ENCODE peak calls at places on chromosomes 12 and 14, in four cellular contexts. D, C, P and W are unnamed samples.

GRCh38 chr12:106863185-106863584 is 88.7 kb downstream of the RIC8B start:
- DNase-seq in D (no peak), P (no peak), C (no peak), W (no peak)

GRCh38 chr12:42612258-42612608 is 22.7 kb upstream of the PRICKLE1 start:
- DNase-seq in P (no peak), D (no peak), C (no peak), W (no peak)

GRCh38 chr12:67925077-67925476 is 64.2 kb upstream of the IFNG-AS1 start:
- DNase-seq in C (no peak), D (no peak), P (no peak), W (no peak)

GRCh38 chr12:79300199-79300568 is 390.6 kb downstream of the PAWR start:
- DNase-seq in C (no peak), P (no peak), D (no peak), W (no peak)

GRCh38 chr14:35365130-35366047 is 39.2 kb downstream of the NFKBIA start:
- DNase-seq in C (peak; percentile 92), P (peak; percentile 34), D (peak; percentile 98), W (peak; percentile 82)

GRCh38 chr12:52681551-52682380 is 1.6 kb upstream of the KRT1 start:
- DNase-seq in D (no peak), C (no peak), P (peak; percentile 62), W (no peak)

GRCh38 chr14:100810861-100811461 is 15.0 kb upstream of the MEG3 start:
- DNase-seq in P (no peak), C (peak; percentile 59), D (no peak), W (no peak)

GRCh38 chr14:87640553-87640952 is 352.4 kb downstream of the GALC start:
- DNase-seq in P (no peak), C (no peak), D (no peak), W (no peak)

GRCh38 chr12:121719926-121720414 is 7.4 kb downstream of the TMEM120B start:
- DNase-seq in C (no peak), D (no peak), P (no peak), W (no peak)

GRCh38 chr12:38785376-38785775 is 120.0 kb downstream of the CPNE8 start:
- DNase-seq in C (no peak), P (no peak), D (no peak), W (no peak)

GRCh38 chr14:97104029-97104428 is 306.8 kb downstream of the VRK1 start:
- DNase-seq in P (no peak), D (no peak), C (no peak), W (no peak)

GRCh38 chr14:89489796-89490506 is 72.9 kb upstream of the FOXN3 start:
- DNase-seq in C (no peak), P (no peak), D (no peak), W (peak; percentile 49)

GRCh38 chr14:49950275-49951250 is 57.7 kb downstream of the ARF6 start:
- DNase-seq in D (no peak), P (no peak), C (no peak), W (no peak)

GRCh38 chr12:45227668-45228067 is 11.8 kb downstream of the ANO6 start:
- DNase-seq in D (no peak), P (no peak), C (no peak), W (no peak)

GRCh38 chr14:28773917-28774691 is 7.5 kb downstream of the FOXG1 start:
- DNase-seq in D (no peak), P (no peak), C (no peak), W (no peak)

GRCh38 chr12:26696048-26696612 is 136.9 kb downstream of the ITPR2 start:
- DNase-seq in C (no peak), P (no peak), D (no peak), W (no peak)

GRCh38 chr14:23881292-23881691 is 72.3 kb upstream of the DHRS4 start:
- DNase-seq in D (no peak), P (no peak), C (no peak), W (no peak)

GRCh38 chr12:26636710-26637328 is 196.2 kb downstream of the ITPR2 start:
- DNase-seq in C (no peak), P (no peak), D (no peak), W (no peak)

GRCh38 chr14:75181426-75182062 is 5.1 kb upstream of the TMED10 start:
- DNase-seq in P (no peak), D (no peak), C (no peak), W (no peak)

GRCh38 chr12:104736307-104736706 is 221.8 kb downstream of the SLC41A2 start:
- DNase-seq in D (no peak), C (no peak), P (no peak), W (no peak)

GRCh38 chr12:83084516-83085234 is 398.0 kb downstream of the TMTC2 start:
- DNase-seq in P (no peak), D (no peak), C (no peak), W (no peak)

GRCh38 chr12:122137681-122138080 is 36.3 kb downstream of the IL31 start:
- DNase-seq in C (no peak), P (no peak), D (no peak), W (no peak)

GRCh38 chr14:60573943-60574496 is 65.1 kb downstream of the SIX6 start:
- DNase-seq in D (no peak), P (no peak), C (no peak), W (no peak)

GRCh38 chr14:33756833-33757232 is 194.0 kb downstream of the EGLN3 start:
- DNase-seq in C (no peak), P (no peak), D (no peak), W (no peak)

GRCh38 chr14:100363053-100363452 is 39.9 kb downstream of the SLC25A47 start:
- DNase-seq in P (no peak), C (no peak), D (no peak), W (no peak)

GRCh38 chr12:34398366-34398705 is 376.0 kb downstream of the ALG10 start:
- DNase-seq in D (peak; percentile 72), C (peak; percentile 63), P (peak; percentile 0), W (peak; percentile 40)

GRCh38 chr12:50620975-50621360 is 116.2 kb downstream of the DIP2B start:
- DNase-seq in C (no peak), P (no peak), D (no peak), W (no peak)

GRCh38 chr12:60704171-60704914 is 1108.5 kb downstream of the SLC16A7 start:
- DNase-seq in P (no peak), D (no peak), C (no peak), W (no peak)
- H3K27ac ChIP-seq in P (no peak overlapping the region), D (no peak overlapping the region), C (no peak overlapping the region), W (no peak overlapping the region)

GRCh38 chr12:57735952-57736742 is 2.4 kb downstream of the AGAP2 start:
- DNase-seq in D (no peak), P (no peak), C (no peak), W (peak; percentile 58)
- H3K27ac ChIP-seq in D (no peak overlapping the region), P (no peak overlapping the region), C (no peak overlapping the region), W (no peak overlapping the region)

GRCh38 chr14:39740454-39740853 is 308.2 kb upstream of the FBXO33 start:
- DNase-seq in D (no peak), P (no peak), C (no peak), W (no peak)

GRCh38 chr14:39734306-39734705 is 302.1 kb upstream of the FBXO33 start:
- DNase-seq in D (no peak), C (no peak), P (no peak), W (no peak)

GRCh38 chr14:39739796-39740195 is 307.6 kb upstream of the FBXO33 start:
- DNase-seq in P (no peak), C (peak; percentile 80), D (no peak), W (no peak)
- H3K27ac ChIP-seq in P (no peak overlapping the region), C (peak overlapping the region; percentile 16), D (no peak overlapping the region), W (no peak overlapping the region)

DNA sequence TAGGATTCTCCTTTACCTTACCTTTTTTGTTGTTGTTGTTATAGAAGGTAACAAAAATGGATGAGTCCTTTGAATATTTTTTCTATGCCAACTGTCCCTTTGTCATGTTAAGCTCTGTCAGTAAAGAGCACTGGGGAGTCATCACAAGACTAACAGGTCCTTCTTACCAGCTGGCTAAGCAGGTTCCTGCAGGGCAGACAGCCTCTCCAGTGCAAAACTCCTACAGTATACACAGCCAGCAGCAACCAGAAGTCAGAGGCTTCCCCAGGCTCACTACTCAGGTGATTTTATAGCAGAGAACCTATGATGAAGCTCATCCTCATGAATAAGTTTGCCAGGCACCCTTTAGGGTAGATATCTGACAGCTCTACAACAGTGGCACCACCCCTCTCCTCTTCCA is 271.1 kb downstream of the RERGL start:
- DNase-seq in D (no peak), C (no peak), P (no peak), W (no peak)
- H3K27ac ChIP-seq in D (no peak overlapping the region), C (no peak overlapping the region), P (no peak overlapping the region), W (no peak overlapping the region)

DNA sequence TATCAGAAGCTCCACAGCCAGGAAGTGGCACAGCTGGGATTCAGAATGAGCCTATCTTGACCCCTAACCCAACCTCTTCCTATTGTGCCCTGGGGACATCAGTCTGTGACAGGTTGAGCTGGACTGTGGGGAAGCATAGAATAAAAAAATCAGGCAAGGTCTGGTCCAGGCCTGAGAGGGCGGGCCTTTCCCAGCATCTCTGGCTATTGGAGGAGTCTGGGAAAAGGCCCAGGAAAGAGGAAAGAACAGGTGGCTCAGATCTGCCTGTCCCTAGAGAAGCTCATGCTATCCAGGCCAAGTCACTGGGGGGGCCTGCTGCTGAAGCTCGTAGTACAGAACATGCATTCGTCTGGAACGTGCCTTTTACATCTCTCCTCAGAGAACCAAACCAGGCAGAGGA is 100.5 kb downstream of the PPM1H start:
- DNase-seq in P (no peak), C (no peak), D (no peak), W (no peak)
- H3K27ac ChIP-seq in P (no peak overlapping the region), C (no peak overlapping the region), D (no peak overlapping the region), W (no peak overlapping the region)

DNA sequence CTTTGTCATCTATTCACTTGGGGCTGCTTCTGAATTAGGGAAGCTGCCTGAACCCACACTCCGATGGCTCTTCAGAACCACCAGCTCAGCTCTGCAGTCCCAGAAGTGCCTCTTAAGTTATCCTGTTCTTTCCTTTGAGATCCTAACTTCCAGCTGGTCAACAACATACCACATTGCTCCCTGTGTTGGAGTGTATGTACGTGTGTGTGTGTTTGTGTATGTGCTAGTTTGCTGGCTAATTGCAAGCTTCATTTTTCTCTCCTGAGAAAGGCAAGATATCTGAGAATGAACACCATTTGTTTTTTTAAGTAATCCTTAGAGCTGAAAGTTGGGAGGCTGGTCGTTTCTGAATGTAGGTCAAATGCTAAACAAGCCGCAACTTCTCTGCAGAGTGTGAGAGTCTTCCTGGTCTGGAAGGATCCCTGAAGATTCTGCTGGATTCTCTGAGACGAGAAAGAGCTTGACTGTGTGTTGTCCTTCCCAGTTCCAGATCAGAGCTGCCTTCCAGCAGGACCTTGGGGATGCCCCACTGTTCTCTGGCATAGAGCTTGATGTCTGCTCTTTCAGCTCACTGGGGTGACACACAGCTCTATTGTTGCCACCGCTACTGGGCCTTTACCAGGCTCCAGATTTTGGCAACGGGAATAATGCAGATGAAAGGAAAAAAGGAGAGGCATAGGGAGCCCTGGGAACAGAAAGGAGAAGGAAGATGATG is 829 bp downstream of the GSG1 start:
- DNase-seq in C (no peak), P (no peak), D (no peak), W (no peak)
- H3K27ac ChIP-seq in C (no peak overlapping the region), P (no peak overlapping the region), D (peak overlapping the region; percentile 96), W (peak overlapping the region; percentile 89)

DNA sequence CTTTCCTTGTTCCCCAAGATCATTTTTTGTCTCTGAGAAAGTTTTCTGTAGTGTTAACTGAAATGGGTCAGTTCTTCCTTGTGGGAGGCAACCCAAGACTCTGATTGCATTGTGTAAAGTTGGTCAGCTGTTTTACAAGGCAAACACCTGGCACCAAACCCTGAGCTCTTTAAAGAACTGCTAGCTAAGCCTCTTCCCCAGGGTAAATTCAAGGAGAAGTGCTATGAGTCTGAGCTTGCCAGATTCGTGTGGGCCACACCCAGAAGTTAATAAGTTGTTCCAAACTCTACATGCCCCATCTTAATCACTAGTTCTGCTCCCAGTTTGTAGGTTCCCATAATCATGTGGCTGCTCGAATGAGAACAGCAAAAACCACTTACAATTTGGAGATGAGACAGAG is 214.5 kb downstream of the BTG1 start:
- DNase-seq in D (no peak), P (no peak), C (no peak), W (no peak)
- H3K27ac ChIP-seq in D (peak overlapping the region; percentile 69), P (no peak overlapping the region), C (no peak overlapping the region), W (no peak overlapping the region)